ENCODE peak calls at places on chromosomes 2 and 18, in six cellular contexts. R, I, F, E, L and H are unnamed samples.

GRCh38 chr18:48621240-48621639 is 82.4 kb downstream of the CTIF start:
- DNase-seq in I (no peak), F (no peak), L (no peak), R (no peak), E (no peak), H (no peak)

GRCh38 chr2:59333007-59333406 is 1091.9 kb upstream of the FANCL start:
- DNase-seq in R (no peak), F (no peak), I (no peak), E (no peak), L (no peak), H (no peak)

GRCh38 chr2:100752628-100753333 is 67.2 kb upstream of the NPAS2 start:
- DNase-seq in E (no peak), I (no peak), R (no peak), L (no peak), F (no peak), H (no peak)

GRCh38 chr2:180291060-180291459 is 284.0 kb upstream of the CWC22 start:
- DNase-seq in L (peak), F (no peak), I (no peak), E (no peak), R (no peak), H (no peak)

GRCh38 chr2:9251154-9252001 is 44.8 kb downstream of the ASAP2 start:
- DNase-seq in I (no peak), L (no peak), R (no peak), E (no peak), F (no peak), H (no peak)

GRCh38 chr2:206422493-206422892 is 20.8 kb upstream of the ADAM23 start:
- DNase-seq in L (no peak), R (no peak), F (no peak), E (no peak), I (no peak), H (no peak)

GRCh38 chr2:205929445-205930027 is 156.4 kb downstream of the INO80D start:
- DNase-seq in R (peak), F (no peak), L (no peak), E (no peak), I (no peak), H (no peak)

GRCh38 chr2:142868281-142868762 is 9.1 kb upstream of the KYNU start:
- DNase-seq in F (no peak), I (no peak), E (no peak), R (peak), L (no peak), H (no peak)

GRCh38 chr18:56294484-56295183 is 343.8 kb downstream of the TXNL1 start:
- DNase-seq in E (no peak), I (no peak), F (no peak), R (no peak), L (no peak), H (no peak)

GRCh38 chr2:20641123-20641985 is 9.5 kb downstream of the HS1BP3 start:
- DNase-seq in I (no peak), E (peak), R (no peak), F (peak), L (no peak), H (no peak)

GRCh38 chr2:119475225-119475856 is 43.7 kb downstream of the TMEM37 start:
- DNase-seq in R (no peak), L (no peak), F (no peak), E (no peak), I (peak), H (no peak)
- TF ChIP-seq CTCF in R (no peak), L (no peak), F (no peak), E (no peak), I (no peak), H (no peak)

GRCh38 chr2:23947350-23947749 is 7.1 kb downstream of the UBXN2A start:
- DNase-seq in R (no peak), L (no peak), E (no peak), I (no peak), F (no peak), H (no peak)
- H3K4me3 ChIP-seq in R (no peak), L (no peak), E (no peak), I (no peak), F (no peak), H (no peak)

DNA sequence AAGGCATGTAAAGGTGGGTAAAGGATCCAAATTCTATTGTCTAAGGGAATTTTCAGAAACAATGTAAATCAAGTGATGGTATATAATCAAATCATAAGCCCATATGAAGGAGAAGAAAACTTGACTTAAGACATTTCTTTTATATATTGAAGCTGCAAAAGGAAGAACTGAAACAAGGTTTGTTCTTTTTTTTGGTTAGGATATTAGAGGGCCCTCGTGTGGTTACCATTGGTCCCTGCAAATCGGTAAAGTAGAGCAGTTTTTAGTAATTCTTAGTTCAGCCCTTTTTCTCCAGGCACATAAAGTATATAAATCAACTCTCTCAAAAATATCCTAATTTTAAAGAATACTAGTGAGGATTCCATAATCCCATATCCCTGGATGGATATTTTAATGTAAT is 105.6 kb upstream of the STK17B start:
- DNase-seq in I (peak), E (no peak), R (no peak), L (no peak), F (no peak), H (no peak)
- TF ChIP-seq CTCF in I (peak), E (peak), R (peak), L (peak), F (no peak), H (peak)

GRCh38 chr18:7958081-7958896 is 391.2 kb downstream of the PTPRM start:
- DNase-seq in I (no peak), L (no peak), R (no peak), F (no peak), E (no peak), H (no peak)
- H3K4me3 ChIP-seq in I (no peak), L (no peak), R (no peak), F (no peak), E (peak), H (no peak)

GRCh38 chr2:201116115-201116958 is at the start of gene CFLAR:
- DNase-seq in L (peak), F (peak), I (peak), R (peak), E (peak), H (peak)

GRCh38 chr2:201118957-201119848 is 3.2 kb downstream of the CFLAR start:
- DNase-seq in E (no peak), R (no peak), I (peak), L (peak), F (no peak), H (no peak)

GRCh38 chr2:201118121-201118956 is 2.4 kb downstream of the CFLAR start:
- DNase-seq in F (peak), L (peak), E (peak), R (peak), I (peak), H (peak)

GRCh38 chr2:201114846-201115245 is 1.1 kb upstream of the CFLAR start:
- DNase-seq in I (no peak), L (no peak), R (no peak), E (no peak), F (no peak), H (no peak)

DNA sequence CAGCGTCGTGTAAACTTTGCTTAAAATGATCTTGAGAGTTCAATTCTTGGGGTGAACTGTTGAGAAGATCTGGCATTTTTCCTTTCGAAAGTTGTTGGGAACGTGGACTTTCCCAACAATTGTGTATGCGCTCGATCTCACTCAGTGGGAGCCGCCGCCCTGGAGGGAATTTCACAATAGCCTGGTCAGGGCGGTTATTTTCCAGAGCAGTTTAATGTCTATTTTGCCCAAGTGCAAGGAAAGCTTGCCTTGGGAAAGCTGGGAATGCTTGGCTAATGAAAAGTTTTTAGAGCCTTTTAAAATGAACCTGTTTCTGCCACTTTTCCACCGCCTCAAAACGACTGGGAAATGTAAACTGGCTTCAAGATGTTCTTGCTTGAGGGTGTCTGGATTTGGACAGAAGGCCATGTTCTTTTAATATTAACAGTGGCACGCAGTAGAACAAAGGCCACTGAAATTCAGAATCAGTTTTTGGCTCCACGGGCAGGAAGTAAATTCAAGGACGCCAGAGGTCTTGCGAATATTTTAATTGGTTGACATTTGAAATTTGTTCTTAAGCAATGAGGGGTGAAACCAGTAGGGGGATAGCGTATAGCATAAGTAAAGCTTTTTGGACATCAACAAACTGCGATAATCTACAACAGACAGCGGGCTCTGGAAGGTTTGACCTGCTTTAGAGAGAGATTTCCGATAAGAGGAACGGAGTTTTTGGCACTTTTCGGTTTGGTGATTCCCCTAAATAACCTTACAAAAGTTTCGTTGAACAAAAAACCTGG is 1.2 kb downstream of the CFLAR start:
- DNase-seq in I (peak), E (no peak), F (no peak), L (peak), R (no peak), H (peak)
- TF ChIP-seq CTCF in I (peak), E (peak), F (peak), L (peak), R (no peak), H (no peak)

GRCh38 chr2:148814143-148814852 is 60.7 kb upstream of the KIF5C start:
- DNase-seq in L (no peak), F (no peak), R (peak), E (no peak), I (no peak), H (peak)
- H3K4me3 ChIP-seq in L (no peak), F (no peak), R (no peak), E (peak), I (peak), H (no peak)

GRCh38 chr2:1656326-1656960 is 87.9 kb downstream of the PXDN start:
- DNase-seq in L (no peak), E (no peak), R (peak), F (peak), I (peak), H (no peak)

GRCh38 chr2:1655461-1655860 is 88.9 kb downstream of the PXDN start:
- DNase-seq in I (no peak), E (no peak), F (peak), R (peak), L (no peak), H (no peak)

GRCh38 chr2:1658394-1659151 is 85.7 kb downstream of the PXDN start:
- DNase-seq in R (peak), I (no peak), E (no peak), L (no peak), F (peak), H (no peak)

GRCh38 chr2:1654696-1655374 is 89.5 kb downstream of the PXDN start:
- DNase-seq in E (no peak), L (no peak), I (no peak), R (peak), F (peak), H (no peak)

GRCh38 chr2:1656961-1657841 is 87.1 kb downstream of the PXDN start:
- DNase-seq in F (peak), R (peak), E (no peak), I (peak), L (no peak), H (no peak)
- TF ChIP-seq CTCF in F (no peak), R (no peak), E (no peak), I (no peak), L (no peak), H (no peak)

DNA sequence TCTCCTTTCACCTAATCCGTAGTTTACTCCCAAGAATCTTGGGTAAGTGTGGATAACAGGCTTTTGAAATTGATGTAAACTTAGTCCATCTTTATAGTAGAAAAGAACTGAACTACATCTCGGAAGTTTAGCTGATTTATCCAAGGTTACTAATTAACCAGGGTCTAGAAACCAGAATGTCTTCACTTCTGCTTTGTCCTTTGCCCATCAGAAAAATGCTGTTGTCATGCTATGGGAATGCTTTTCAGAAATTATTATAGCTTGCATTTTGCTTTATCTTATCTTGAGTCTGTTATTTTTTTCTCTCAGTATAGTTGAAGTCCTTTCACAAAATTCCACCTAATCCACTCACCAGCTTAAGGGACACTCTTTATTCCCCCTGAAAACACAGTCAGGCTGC is 456.1 kb downstream of the TGIF1 start:
- DNase-seq in E (no peak), L (no peak), I (no peak), F (no peak), R (no peak), H (no peak)
- H3K4me3 ChIP-seq in E (no peak), L (no peak), I (no peak), F (no peak), R (no peak), H (no peak)

GRCh38 chr2:214079032-214079431 is 331.8 kb upstream of the VWC2L start:
- DNase-seq in E (no peak), F (no peak), L (no peak), R (no peak), I (no peak), H (no peak)
- TF ChIP-seq CTCF in E (no peak), F (no peak), L (no peak), R (no peak), I (peak), H (peak)

GRCh38 chr18:32093523-32093922 is 1.8 kb downstream of the RNF138 start:
- DNase-seq in E (no peak), I (no peak), F (no peak), R (no peak), L (no peak), H (no peak)

GRCh38 chr18:32092422-32093105 is 890 bp downstream of the RNF138 start:
- DNase-seq in R (peak), E (peak), F (peak), I (peak), L (peak), H (peak)

GRCh38 chr18:32091325-32091723 is 350 bp upstream of the RNF138 start:
- DNase-seq in L (no peak), R (no peak), E (no peak), I (no peak), F (no peak), H (no peak)

GRCh38 chr18:32091724-32092421 is at the start of gene RNF138:
- DNase-seq in I (peak), L (peak), R (peak), F (peak), E (peak), H (no peak)

GRCh38 chr18:32093106-32093511 is 1.4 kb downstream of the RNF138 start:
- DNase-seq in F (no peak), E (no peak), I (peak), L (no peak), R (peak), H (no peak)
- H3K4me3 ChIP-seq in F (peak), E (peak), I (peak), L (peak), R (peak), H (peak)